ENCODE peak calls at places on chromosomes 6 and 20, in four cellular contexts. C is left cardiac atrium; D is stimulated activated CD4-positive, alpha-beta T cell treated with anti-CD3 and anti-CD28 coated beads, Interleukin-1b, Interleukin-23, amount 100 ng/mL, for 4 hours; A is iPS DF 6.9. F is an unnamed sample.
A peak's percentile ranks its signal among the peaks of the same experiment; 100 is the strongest.

GRCh38 chr20:56422824-56423189 is 10.7 kb downstream of the CASS4 start:
- DNase-seq in C (no peak), D (no peak), A (no peak), F (no peak)

GRCh38 chr20:19975901-19976300 is 41.3 kb upstream of the NAA20 start:
- DNase-seq in C (peak; percentile 37), D (no peak), A (no peak), F (peak; percentile 43)

GRCh38 chr20:17431621-17432364 is 99.4 kb downstream of the BFSP1 start:
- DNase-seq in A (peak; percentile 45), D (peak; percentile 18), C (peak; percentile 59), F (no peak)

GRCh38 chr20:10553326-10553984 is 118.3 kb downstream of the SLX4IP start:
- DNase-seq in D (peak; percentile 2), C (peak; percentile 75), A (peak; percentile 45), F (peak; percentile 45)

GRCh38 chr6:151544453-151544852 is 50.6 kb downstream of the CCDC170 start:
- DNase-seq in A (no peak), D (no peak), C (no peak), F (no peak)

GRCh38 chr20:49593441-49594142 is 25.7 kb upstream of the PTGIS start:
- DNase-seq in C (peak; percentile 27), D (no peak), A (no peak), F (no peak)

GRCh38 chr6:52993461-52993860 is 1.6 kb downstream of the GSTA4 start:
- DNase-seq in D (no peak), A (no peak), C (no peak), F (no peak)

GRCh38 chr6:110357298-110357695 is 852 bp downstream of the METTL24 start:
- DNase-seq in C (no peak), A (no peak), D (no peak), F (no peak)

GRCh38 chr20:420721-421574 is 12.8 kb downstream of the RBCK1 start:
- DNase-seq in C (no peak), D (no peak), A (no peak), F (no peak)

GRCh38 chr6:73566954-73567591 is 46.2 kb upstream of the EEF1A1 start:
- DNase-seq in A (no peak), C (peak; percentile 65), D (no peak), F (peak; percentile 44)

GRCh38 chr6:54847799-54848597 is 1.4 kb downstream of the FAM83B start:
- DNase-seq in D (no peak), C (no peak), A (no peak), F (no peak)

GRCh38 chr20:33031531-33031930 is at the start of gene BPIFB6:
- DNase-seq in A (no peak), C (no peak), D (no peak), F (no peak)

GRCh38 chr6:109121411-109121810 is 26.1 kb downstream of the CEP57L1 start:
- DNase-seq in C (no peak), A (no peak), D (no peak), F (no peak)

GRCh38 chr6:80333342-80333741 is 226.9 kb downstream of the BCKDHB start:
- DNase-seq in A (no peak), D (no peak), C (no peak), F (no peak)

GRCh38 chr20:57405236-57406016 is 14.2 kb downstream of the RBM38 start:
- DNase-seq in A (no peak), C (peak; percentile 10), D (no peak), F (no peak)

GRCh38 chr6:107618672-107619071 is 128.8 kb downstream of the SOBP start:
- DNase-seq in D (peak; percentile 5), A (no peak), C (no peak), F (no peak)

GRCh38 chr6:45488884-45489283 is 111.2 kb upstream of the SUPT3H start:
- DNase-seq in A (no peak), C (no peak), D (no peak), F (no peak)